ENCODE peak calls at places on chromosomes 5 and 9, in six cellular contexts. T is esophagus muscularis mucosa, N is transverse colon, V is IMR-90, B is endothelial cell of umbilical vein, W is gastrocnemius medialis. A is an unnamed sample.

GRCh38 chr5:154278908-154279307 is 88.4 kb downstream of the GALNT10 start:
- DNase-seq in T (no peak), N (no peak), V (peak), B (no peak), W (no peak), A (no peak)

GRCh38 chr9:131609116-131609830 is 64.0 kb downstream of the PRRT1B start:
- DNase-seq in T (no peak), N (no peak), V (peak), B (peak), W (no peak), A (peak)

GRCh38 chr9:122888480-122888879 is 16.7 kb downstream of the RC3H2 start:
- DNase-seq in T (no peak), N (no peak), V (no peak), B (no peak), W (no peak), A (no peak)

GRCh38 chr5:64807505-64807904 is 38.8 kb downstream of the CWC27 start:
- DNase-seq in T (no peak), N (no peak), V (peak), B (no peak), W (no peak), A (no peak)

GRCh38 chr5:98425626-98426025 is 347.8 kb upstream of the RGMB start:
- DNase-seq in T (no peak), N (no peak), V (no peak), B (no peak), W (no peak), A (no peak)

GRCh38 chr5:137735531-137736284 is at the start of gene KLHL3:
- DNase-seq in T (no peak), N (peak), V (peak), B (peak), W (no peak), A (peak)

GRCh38 chr5:157464518-157465171 is 4.6 kb downstream of the NIPAL4 start:
- DNase-seq in T (no peak), N (peak), V (peak), B (no peak), W (peak), A (peak)

GRCh38 chr9:34633851-34634550 is 3.6 kb downstream of the SIGMAR1 start:
- DNase-seq in T (no peak), N (peak), V (peak), B (peak), W (peak), A (peak)

GRCh38 chr5:179863449-179864085 is 5.0 kb upstream of the MRNIP start:
- DNase-seq in T (no peak), N (no peak), V (no peak), B (no peak), W (no peak), A (no peak)

GRCh38 chr5:107820339-107820880 is 149.7 kb upstream of the EFNA5 start:
- DNase-seq in T (no peak), N (no peak), V (peak), B (no peak), W (no peak), A (peak)

GRCh38 chr9:12464368-12464767 is 228.8 kb upstream of the TYRP1 start:
- DNase-seq in T (no peak), N (no peak), V (no peak), B (no peak), W (no peak), A (no peak)

GRCh38 chr9:65404232-65405006 is 119.4 kb upstream of the FOXD4L5 start:
- DNase-seq in T (no peak), N (no peak), V (no peak), B (no peak), W (no peak), A (no peak)

GRCh38 chr9:113593682-113594281 is 130.3 kb downstream of the RGS3 start:
- DNase-seq in T (peak), N (peak), V (peak), B (peak), W (peak), A (peak)
- TF ChIP-seq POLR2A in T (peak), N (peak), V (peak), B (peak), W (peak), A (peak)

DNA sequence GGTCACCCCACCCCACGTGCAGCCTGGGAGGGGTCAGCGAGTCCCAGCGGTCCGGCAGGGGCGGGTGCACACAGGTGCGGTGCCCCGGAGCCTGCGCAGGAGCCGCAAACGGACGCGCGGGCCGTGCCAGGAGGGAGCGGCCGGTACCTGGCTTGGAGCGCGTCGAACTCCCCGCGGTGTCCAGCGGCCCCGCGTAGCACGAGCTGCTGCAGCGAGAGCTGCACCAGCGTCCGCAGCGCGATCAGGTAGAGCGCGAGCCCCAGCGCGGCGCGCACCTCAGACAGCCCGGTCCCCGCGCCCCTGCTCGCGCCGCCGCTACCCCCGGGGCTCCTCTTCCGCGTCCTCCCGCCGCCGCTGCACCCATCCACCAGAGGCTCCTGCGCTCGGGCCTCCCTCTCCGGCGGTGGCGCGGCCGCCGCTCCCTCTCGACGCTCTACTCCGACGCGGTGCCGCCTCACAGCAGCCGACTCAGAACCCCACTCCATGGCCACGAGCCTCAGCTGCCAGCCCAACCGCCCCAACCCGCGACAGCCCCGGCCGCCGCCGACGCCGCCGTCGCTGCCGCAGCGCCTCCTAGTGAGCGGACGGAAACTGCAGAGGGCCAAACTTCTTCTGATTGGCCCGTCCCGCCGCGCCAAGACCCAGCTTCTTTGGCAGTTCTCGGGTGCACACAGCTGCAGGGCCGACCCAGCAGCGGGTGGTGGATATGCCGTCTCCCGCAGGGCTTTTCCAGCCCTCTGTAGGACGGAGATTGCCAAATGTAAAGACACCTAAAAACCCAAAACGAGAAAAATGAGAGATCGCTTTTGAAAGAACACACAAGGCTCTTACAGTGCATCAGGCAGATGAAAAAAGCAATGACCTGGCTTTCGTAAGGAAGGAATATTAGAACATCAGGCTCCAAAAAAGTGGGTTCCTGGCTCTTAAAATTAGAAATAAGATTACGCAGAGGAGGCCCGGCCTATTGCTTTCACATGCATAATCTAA is at the start of gene ERMP1:
- DNase-seq in T (peak), N (peak), V (peak), B (peak), W (peak), A (peak)
- TF ChIP-seq POLR2A in T (peak), N (peak), V (no peak), B (peak), W (peak), A (peak)

GRCh38 chr5:865168-865521 is 14.4 kb upstream of the ZDHHC11 start:
- DNase-seq in T (no peak), N (no peak), V (no peak), B (no peak), W (no peak), A (no peak)

GRCh38 chr5:864492-865167 is 13.8 kb upstream of the ZDHHC11 start:
- DNase-seq in T (no peak), N (no peak), V (peak), B (no peak), W (no peak), A (no peak)

GRCh38 chr5:865771-866170 is 15.0 kb upstream of the ZDHHC11 start:
- DNase-seq in T (no peak), N (no peak), V (no peak), B (no peak), W (no peak), A (no peak)

GRCh38 chr5:868599-869135 is 17.9 kb upstream of the ZDHHC11 start:
- DNase-seq in T (no peak), N (no peak), V (no peak), B (no peak), W (no peak), A (no peak)

DNA sequence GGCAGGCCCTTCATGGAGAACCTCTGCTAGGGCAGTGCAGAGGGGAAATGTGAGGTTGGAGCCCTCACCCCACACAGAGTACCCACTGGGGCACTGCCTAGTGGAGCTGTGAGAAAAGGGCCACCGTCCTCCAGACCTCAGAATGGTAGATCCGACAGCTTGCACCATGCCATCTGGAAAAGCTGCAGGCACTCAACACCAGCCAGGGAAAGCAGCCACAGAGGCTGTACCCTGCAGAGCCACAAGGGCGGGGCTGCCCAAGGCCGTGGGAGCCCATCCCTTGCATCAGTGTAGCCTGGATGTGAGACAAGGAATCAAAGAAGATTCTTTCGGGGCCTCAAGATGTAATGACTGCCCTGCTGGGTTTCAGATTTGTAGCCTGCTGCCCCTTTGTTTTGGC is 16.5 kb upstream of the ZDHHC11 start:
- DNase-seq in T (no peak), N (no peak), V (no peak), B (no peak), W (no peak), A (no peak)
- TF ChIP-seq POLR2A in T (no peak), N (no peak), V (no peak), B (no peak), W (no peak), A (no peak)

GRCh38 chr5:175698401-175699115 is 40.7 kb downstream of the HRH2 start:
- DNase-seq in T (no peak), N (no peak), V (no peak), B (no peak), W (no peak), A (no peak)

GRCh38 chr5:175697846-175698245 is 40.0 kb downstream of the HRH2 start:
- DNase-seq in T (no peak), N (no peak), V (no peak), B (no peak), W (no peak), A (no peak)

GRCh38 chr5:175701797-175702196 is 43.9 kb downstream of the HRH2 start:
- DNase-seq in T (no peak), N (no peak), V (no peak), B (no peak), W (no peak), A (no peak)

GRCh38 chr5:175696855-175697198 is 39.0 kb downstream of the HRH2 start:
- DNase-seq in T (no peak), N (no peak), V (no peak), B (no peak), W (no peak), A (no peak)

GRCh38 chr5:175700991-175701390 is 43.1 kb downstream of the HRH2 start:
- DNase-seq in T (no peak), N (no peak), V (no peak), B (no peak), W (no peak), A (no peak)
- TF ChIP-seq POLR2A in T (no peak), N (no peak), V (no peak), B (no peak), W (no peak), A (no peak)

DNA sequence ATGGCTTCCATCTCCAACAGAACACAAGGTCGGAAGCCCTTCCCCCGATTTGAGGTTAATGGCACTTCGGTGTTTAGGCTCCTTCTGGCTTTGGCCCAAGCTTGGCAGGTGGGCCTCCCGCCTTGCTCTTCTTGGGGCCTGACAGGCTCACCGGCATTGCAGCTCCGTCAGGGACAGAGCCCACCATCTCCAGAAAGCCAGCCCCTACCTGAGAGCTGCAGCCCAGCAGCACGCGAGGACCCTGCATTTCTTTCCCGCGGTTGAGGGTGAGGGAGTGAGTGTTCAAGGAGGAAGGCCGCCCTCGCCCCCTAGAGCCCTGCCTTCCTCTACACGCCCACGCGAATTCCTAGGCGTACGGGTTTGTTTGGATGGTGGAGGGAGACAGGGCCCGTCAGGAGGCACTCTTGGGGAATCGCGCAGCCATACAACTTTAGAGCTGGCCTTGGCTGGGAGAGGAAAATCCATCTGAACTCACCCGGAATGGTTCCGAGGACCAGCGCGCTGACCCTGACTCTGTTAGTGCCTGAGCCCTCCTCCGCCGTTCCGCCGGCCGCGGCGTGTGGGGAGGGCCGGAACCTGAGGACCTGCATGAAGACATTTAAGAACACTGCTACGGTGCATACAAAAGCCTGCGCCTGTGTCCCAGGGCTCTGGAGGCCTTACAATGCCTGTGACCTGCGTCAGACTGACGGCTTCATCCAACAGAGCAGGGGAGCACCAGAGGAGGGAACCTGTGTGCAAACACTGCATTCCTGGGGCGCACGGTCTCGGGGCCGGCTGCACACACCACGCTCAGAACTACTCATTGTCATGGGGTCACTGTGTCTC is 73.8 kb downstream of the MRPL36 start:
- DNase-seq in T (no peak), N (no peak), V (no peak), B (no peak), W (no peak), A (no peak)
- TF ChIP-seq POLR2A in T (no peak), N (no peak), V (no peak), B (no peak), W (no peak), A (no peak)

GRCh38 chr9:92292338-92293074 is 991 bp downstream of the IARS1 start:
- DNase-seq in T (no peak), N (no peak), V (peak), B (no peak), W (no peak), A (no peak)

GRCh38 chr9:92295240-92295790 is 1.8 kb upstream of the IARS1 start:
- DNase-seq in T (no peak), N (no peak), V (no peak), B (no peak), W (no peak), A (no peak)

GRCh38 chr9:92293075-92293354 is 482 bp downstream of the IARS1 start:
- DNase-seq in T (no peak), N (no peak), V (no peak), B (peak), W (no peak), A (no peak)

GRCh38 chr9:92294297-92294676 is 790 bp upstream of the IARS1 start:
- DNase-seq in T (no peak), N (no peak), V (peak), B (peak), W (peak), A (no peak)

DNA sequence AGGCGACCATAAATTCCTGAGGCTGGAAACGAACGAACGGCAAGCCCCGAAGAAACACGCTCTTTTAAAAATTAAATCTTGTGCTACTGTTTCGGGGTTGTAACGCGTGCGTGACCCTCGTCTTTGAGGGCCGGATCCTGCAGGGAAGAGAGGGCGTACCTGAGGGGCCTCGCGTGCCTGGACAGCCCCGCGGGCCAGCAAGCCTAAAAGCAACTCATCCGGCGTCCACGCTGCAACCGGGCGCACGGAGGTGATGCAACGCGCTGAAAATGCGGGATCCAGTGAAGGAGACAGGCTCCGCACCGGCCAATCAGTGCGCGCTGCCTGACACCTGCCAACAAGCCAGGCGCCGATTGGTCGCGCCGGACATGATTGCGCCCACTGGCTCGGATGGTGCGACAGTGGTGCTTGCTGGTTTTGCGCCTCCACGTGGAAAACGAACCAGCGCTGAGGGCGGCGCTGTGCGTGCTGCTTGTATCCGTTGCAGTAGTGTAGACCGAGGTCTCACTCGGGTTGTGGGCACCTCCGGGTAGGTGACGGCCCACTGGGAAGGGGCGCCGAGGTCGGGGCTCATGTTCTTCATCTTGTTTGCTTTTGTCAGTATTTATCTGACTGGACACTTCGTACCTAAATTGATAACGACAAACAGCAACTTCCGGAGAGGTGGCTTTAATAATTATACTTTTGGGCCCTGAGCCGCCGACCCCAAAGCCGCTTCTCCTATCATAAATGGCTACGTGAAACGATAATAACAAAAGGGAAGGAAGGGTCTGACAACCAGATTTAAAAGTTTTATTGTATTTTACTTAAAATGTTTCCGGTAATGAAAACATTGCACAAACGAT is at the start of gene IARS1:
- DNase-seq in T (peak), N (peak), V (peak), B (peak), W (peak), A (peak)
- TF ChIP-seq POLR2A in T (no peak), N (peak), V (peak), B (peak), W (peak), A (peak)

GRCh38 chr5:129440424-129440823 is 19.7 kb upstream of the ADAMTS19 start:
- DNase-seq in T (no peak), N (no peak), V (no peak), B (no peak), W (no peak), A (no peak)

GRCh38 chr5:129447968-129448367 is 12.1 kb upstream of the ADAMTS19 start:
- DNase-seq in T (no peak), N (no peak), V (no peak), B (no peak), W (no peak), A (no peak)

GRCh38 chr5:129448654-129449053 is 11.4 kb upstream of the ADAMTS19 start:
- DNase-seq in T (no peak), N (no peak), V (no peak), B (no peak), W (no peak), A (no peak)

GRCh38 chr5:129445379-129445778 is 14.7 kb upstream of the ADAMTS19 start:
- DNase-seq in T (no peak), N (no peak), V (no peak), B (no peak), W (no peak), A (no peak)
- TF ChIP-seq POLR2A in T (no peak), N (no peak), V (no peak), B (no peak), W (no peak), A (no peak)

A was measured in H54.